ENCODE peak calls at places on chromosomes 5 and 9, in nine cellular contexts. One of them, this sample, is unnamed.

GRCh38 chr5:128074171-128074570 is 9.4 kb upstream of the SLC12A2 start:
- DNase-seq in RWPE1: no peak
- DNase-seq in frontal cortex: no peak
- DNase-seq in left cardiac atrium: no peak
- DNase-seq in hepatocyte: no peak
- DNase-seq in choroid plexus epithelial cell: no peak
- DNase-seq in activated naive CD8-positive, alpha-beta T cell treated with anti-CD3 and anti-CD28 coated beads, Interleukin-2, amount 50 U/mL, for 24 hours: no peak
- DNase-seq in BJ: no peak
- DNase-seq in memory B cell: no peak
- DNase-seq in this sample: no peak

GRCh38 chr5:143002459-143003327 is 232.5 kb downstream of the ARHGAP26 start:
- DNase-seq in left cardiac atrium: peak
- DNase-seq in BJ: peak
- DNase-seq in hepatocyte: no peak
- DNase-seq in choroid plexus epithelial cell: peak
- DNase-seq in frontal cortex: peak
- DNase-seq in RWPE1: peak
- DNase-seq in memory B cell: peak
- DNase-seq in activated naive CD8-positive, alpha-beta T cell treated with anti-CD3 and anti-CD28 coated beads, Interleukin-2, amount 50 U/mL, for 24 hours: peak
- DNase-seq in this sample: peak

GRCh38 chr9:87465791-87466190 is 31.9 kb upstream of the DAPK1 start:
- DNase-seq in activated naive CD8-positive, alpha-beta T cell treated with anti-CD3 and anti-CD28 coated beads, Interleukin-2, amount 50 U/mL, for 24 hours: no peak
- DNase-seq in memory B cell: no peak
- DNase-seq in hepatocyte: no peak
- DNase-seq in frontal cortex: no peak
- DNase-seq in BJ: no peak
- DNase-seq in RWPE1: no peak
- DNase-seq in choroid plexus epithelial cell: no peak
- DNase-seq in left cardiac atrium: no peak
- DNase-seq in this sample: no peak

GRCh38 chr9:124122813-124123462 is 111.4 kb downstream of the LHX2 start:
- DNase-seq in memory B cell: no peak
- DNase-seq in left cardiac atrium: no peak
- DNase-seq in choroid plexus epithelial cell: peak
- DNase-seq in BJ: peak
- DNase-seq in RWPE1: no peak
- DNase-seq in activated naive CD8-positive, alpha-beta T cell treated with anti-CD3 and anti-CD28 coated beads, Interleukin-2, amount 50 U/mL, for 24 hours: no peak
- DNase-seq in hepatocyte: no peak
- DNase-seq in frontal cortex: no peak
- DNase-seq in this sample: peak

GRCh38 chr9:85212887-85213286 is 528.9 kb downstream of the AGTPBP1 start:
- DNase-seq in left cardiac atrium: no peak
- DNase-seq in memory B cell: no peak
- DNase-seq in choroid plexus epithelial cell: peak
- DNase-seq in hepatocyte: no peak
- DNase-seq in activated naive CD8-positive, alpha-beta T cell treated with anti-CD3 and anti-CD28 coated beads, Interleukin-2, amount 50 U/mL, for 24 hours: peak
- DNase-seq in frontal cortex: no peak
- DNase-seq in BJ: peak
- DNase-seq in RWPE1: peak
- DNase-seq in this sample: peak

GRCh38 chr9:28699632-28700031 is 1126.4 kb upstream of the C9orf72 start:
- DNase-seq in activated naive CD8-positive, alpha-beta T cell treated with anti-CD3 and anti-CD28 coated beads, Interleukin-2, amount 50 U/mL, for 24 hours: no peak
- DNase-seq in hepatocyte: no peak
- DNase-seq in memory B cell: no peak
- DNase-seq in RWPE1: no peak
- DNase-seq in frontal cortex: no peak
- DNase-seq in choroid plexus epithelial cell: no peak
- DNase-seq in BJ: no peak
- DNase-seq in left cardiac atrium: no peak
- DNase-seq in this sample: no peak

GRCh38 chr9:78406146-78406545 is 109.2 kb downstream of the PSAT1 start:
- DNase-seq in left cardiac atrium: no peak
- DNase-seq in hepatocyte: no peak
- DNase-seq in memory B cell: no peak
- DNase-seq in BJ: no peak
- DNase-seq in RWPE1: no peak
- DNase-seq in frontal cortex: no peak
- DNase-seq in activated naive CD8-positive, alpha-beta T cell treated with anti-CD3 and anti-CD28 coated beads, Interleukin-2, amount 50 U/mL, for 24 hours: no peak
- DNase-seq in choroid plexus epithelial cell: no peak
- DNase-seq in this sample: no peak

GRCh38 chr5:18000744-18001143 is 366.5 kb downstream of the TAF11L14 start:
- DNase-seq in hepatocyte: no peak
- DNase-seq in memory B cell: no peak
- DNase-seq in left cardiac atrium: no peak
- DNase-seq in choroid plexus epithelial cell: no peak
- DNase-seq in RWPE1: no peak
- DNase-seq in BJ: no peak
- DNase-seq in activated naive CD8-positive, alpha-beta T cell treated with anti-CD3 and anti-CD28 coated beads, Interleukin-2, amount 50 U/mL, for 24 hours: no peak
- DNase-seq in frontal cortex: no peak
- DNase-seq in this sample: no peak

GRCh38 chr5:15693036-15693728 is 193.2 kb downstream of the FBXL7 start:
- DNase-seq in choroid plexus epithelial cell: no peak
- DNase-seq in RWPE1: no peak
- DNase-seq in frontal cortex: no peak
- DNase-seq in activated naive CD8-positive, alpha-beta T cell treated with anti-CD3 and anti-CD28 coated beads, Interleukin-2, amount 50 U/mL, for 24 hours: no peak
- DNase-seq in BJ: no peak
- DNase-seq in hepatocyte: no peak
- DNase-seq in memory B cell: no peak
- DNase-seq in left cardiac atrium: no peak
- DNase-seq in this sample: no peak

GRCh38 chr5:44847453-44847852 is 38.7 kb downstream of the MRPS30 start:
- DNase-seq in hepatocyte: no peak
- DNase-seq in activated naive CD8-positive, alpha-beta T cell treated with anti-CD3 and anti-CD28 coated beads, Interleukin-2, amount 50 U/mL, for 24 hours: no peak
- DNase-seq in BJ: no peak
- DNase-seq in memory B cell: no peak
- DNase-seq in left cardiac atrium: no peak
- DNase-seq in choroid plexus epithelial cell: no peak
- DNase-seq in frontal cortex: no peak
- DNase-seq in RWPE1: no peak
- DNase-seq in this sample: no peak

GRCh38 chr5:15914603-15915002 is 265.0 kb downstream of the MARCHF11 start:
- DNase-seq in BJ: no peak
- DNase-seq in memory B cell: no peak
- DNase-seq in activated naive CD8-positive, alpha-beta T cell treated with anti-CD3 and anti-CD28 coated beads, Interleukin-2, amount 50 U/mL, for 24 hours: no peak
- DNase-seq in frontal cortex: no peak
- DNase-seq in hepatocyte: no peak
- DNase-seq in RWPE1: no peak
- DNase-seq in left cardiac atrium: no peak
- DNase-seq in choroid plexus epithelial cell: peak
- DNase-seq in this sample: peak

GRCh38 chr5:175683231-175683630 is 25.4 kb downstream of the HRH2 start:
- DNase-seq in hepatocyte: no peak
- DNase-seq in frontal cortex: no peak
- DNase-seq in left cardiac atrium: no peak
- DNase-seq in activated naive CD8-positive, alpha-beta T cell treated with anti-CD3 and anti-CD28 coated beads, Interleukin-2, amount 50 U/mL, for 24 hours: no peak
- DNase-seq in RWPE1: no peak
- DNase-seq in choroid plexus epithelial cell: no peak
- DNase-seq in memory B cell: no peak
- DNase-seq in BJ: no peak
- DNase-seq in this sample: no peak

GRCh38 chr9:36598281-36598680 is 25.6 kb downstream of the MELK start:
- DNase-seq in activated naive CD8-positive, alpha-beta T cell treated with anti-CD3 and anti-CD28 coated beads, Interleukin-2, amount 50 U/mL, for 24 hours: no peak
- DNase-seq in left cardiac atrium: no peak
- DNase-seq in frontal cortex: no peak
- DNase-seq in RWPE1: no peak
- DNase-seq in choroid plexus epithelial cell: peak
- DNase-seq in hepatocyte: no peak
- DNase-seq in memory B cell: no peak
- DNase-seq in BJ: no peak
- DNase-seq in this sample: no peak

GRCh38 chr9:127131871-127132270 is 9.4 kb upstream of the ANGPTL2 start:
- DNase-seq in hepatocyte: no peak
- DNase-seq in left cardiac atrium: no peak
- DNase-seq in memory B cell: no peak
- DNase-seq in choroid plexus epithelial cell: peak
- DNase-seq in RWPE1: peak
- DNase-seq in activated naive CD8-positive, alpha-beta T cell treated with anti-CD3 and anti-CD28 coated beads, Interleukin-2, amount 50 U/mL, for 24 hours: no peak
- DNase-seq in BJ: no peak
- DNase-seq in frontal cortex: no peak
- DNase-seq in this sample: no peak

GRCh38 chr5:72634444-72634843 is 127.2 kb upstream of the ZNF366 start:
- DNase-seq in activated naive CD8-positive, alpha-beta T cell treated with anti-CD3 and anti-CD28 coated beads, Interleukin-2, amount 50 U/mL, for 24 hours: no peak
- DNase-seq in BJ: no peak
- DNase-seq in hepatocyte: no peak
- DNase-seq in choroid plexus epithelial cell: peak
- DNase-seq in memory B cell: no peak
- DNase-seq in RWPE1: no peak
- DNase-seq in frontal cortex: no peak
- DNase-seq in left cardiac atrium: no peak
- DNase-seq in this sample: no peak

GRCh38 chr5:116939641-116940040 is 365.0 kb upstream of the SEMA6A start:
- DNase-seq in frontal cortex: no peak
- DNase-seq in left cardiac atrium: no peak
- DNase-seq in choroid plexus epithelial cell: no peak
- DNase-seq in RWPE1: no peak
- DNase-seq in activated naive CD8-positive, alpha-beta T cell treated with anti-CD3 and anti-CD28 coated beads, Interleukin-2, amount 50 U/mL, for 24 hours: no peak
- DNase-seq in hepatocyte: no peak
- DNase-seq in BJ: no peak
- DNase-seq in memory B cell: no peak
- DNase-seq in this sample: no peak

GRCh38 chr9:20405086-20405485 is 217.2 kb downstream of the MLLT3 start:
- DNase-seq in left cardiac atrium: no peak
- DNase-seq in frontal cortex: no peak
- DNase-seq in BJ: no peak
- DNase-seq in hepatocyte: no peak
- DNase-seq in activated naive CD8-positive, alpha-beta T cell treated with anti-CD3 and anti-CD28 coated beads, Interleukin-2, amount 50 U/mL, for 24 hours: no peak
- DNase-seq in RWPE1: no peak
- DNase-seq in choroid plexus epithelial cell: no peak
- DNase-seq in memory B cell: no peak
- DNase-seq in this sample: no peak

GRCh38 chr5:103424453-103425205 is 138.0 kb downstream of the NUDT12 start:
- DNase-seq in BJ: no peak
- DNase-seq in left cardiac atrium: no peak
- DNase-seq in RWPE1: no peak
- DNase-seq in frontal cortex: no peak
- DNase-seq in choroid plexus epithelial cell: peak
- DNase-seq in memory B cell: no peak
- DNase-seq in activated naive CD8-positive, alpha-beta T cell treated with anti-CD3 and anti-CD28 coated beads, Interleukin-2, amount 50 U/mL, for 24 hours: no peak
- DNase-seq in hepatocyte: no peak
- DNase-seq in this sample: no peak

GRCh38 chr5:170151105-170151831 is 45.6 kb downstream of the FOXI1 start:
- DNase-seq in choroid plexus epithelial cell: peak
- DNase-seq in RWPE1: peak
- DNase-seq in frontal cortex: no peak
- DNase-seq in memory B cell: no peak
- DNase-seq in BJ: no peak
- DNase-seq in activated naive CD8-positive, alpha-beta T cell treated with anti-CD3 and anti-CD28 coated beads, Interleukin-2, amount 50 U/mL, for 24 hours: no peak
- DNase-seq in left cardiac atrium: peak
- DNase-seq in hepatocyte: peak
- DNase-seq in this sample: peak

GRCh38 chr5:141478321-141478945 is 2.7 kb downstream of the PCDHGC3 start:
- DNase-seq in frontal cortex: no peak
- DNase-seq in memory B cell: no peak
- DNase-seq in activated naive CD8-positive, alpha-beta T cell treated with anti-CD3 and anti-CD28 coated beads, Interleukin-2, amount 50 U/mL, for 24 hours: no peak
- DNase-seq in RWPE1: peak
- DNase-seq in hepatocyte: peak
- DNase-seq in left cardiac atrium: no peak
- DNase-seq in choroid plexus epithelial cell: no peak
- DNase-seq in BJ: no peak
- DNase-seq in this sample: no peak

GRCh38 chr9:109815366-109815947 is 35.5 kb downstream of the PALM2AKAP2 start:
- DNase-seq in hepatocyte: no peak
- DNase-seq in BJ: no peak
- DNase-seq in left cardiac atrium: no peak
- DNase-seq in memory B cell: no peak
- DNase-seq in activated naive CD8-positive, alpha-beta T cell treated with anti-CD3 and anti-CD28 coated beads, Interleukin-2, amount 50 U/mL, for 24 hours: no peak
- DNase-seq in RWPE1: no peak
- DNase-seq in choroid plexus epithelial cell: peak
- DNase-seq in frontal cortex: no peak
- DNase-seq in this sample: no peak

GRCh38 chr5:159186319-159186718 is 23.0 kb downstream of the RNF145 start:
- DNase-seq in memory B cell: no peak
- DNase-seq in left cardiac atrium: no peak
- DNase-seq in RWPE1: no peak
- DNase-seq in BJ: no peak
- DNase-seq in choroid plexus epithelial cell: no peak
- DNase-seq in activated naive CD8-positive, alpha-beta T cell treated with anti-CD3 and anti-CD28 coated beads, Interleukin-2, amount 50 U/mL, for 24 hours: no peak
- DNase-seq in frontal cortex: no peak
- DNase-seq in hepatocyte: no peak
- DNase-seq in this sample: no peak

GRCh38 chr5:55450050-55450765 is 84.6 kb downstream of the PLPP1 start:
- DNase-seq in memory B cell: no peak
- DNase-seq in RWPE1: no peak
- DNase-seq in activated naive CD8-positive, alpha-beta T cell treated with anti-CD3 and anti-CD28 coated beads, Interleukin-2, amount 50 U/mL, for 24 hours: no peak
- DNase-seq in choroid plexus epithelial cell: peak
- DNase-seq in BJ: no peak
- DNase-seq in frontal cortex: no peak
- DNase-seq in left cardiac atrium: no peak
- DNase-seq in hepatocyte: no peak
- DNase-seq in this sample: no peak

GRCh38 chr9:124621371-124622328 is 114.5 kb upstream of the NR5A1 start:
- DNase-seq in hepatocyte: no peak
- DNase-seq in choroid plexus epithelial cell: peak
- DNase-seq in activated naive CD8-positive, alpha-beta T cell treated with anti-CD3 and anti-CD28 coated beads, Interleukin-2, amount 50 U/mL, for 24 hours: no peak
- DNase-seq in memory B cell: no peak
- DNase-seq in frontal cortex: no peak
- DNase-seq in left cardiac atrium: no peak
- DNase-seq in BJ: no peak
- DNase-seq in RWPE1: no peak
- DNase-seq in this sample: no peak

GRCh38 chr9:92607088-92607487 is 62.8 kb downstream of the IPPK start:
- DNase-seq in activated naive CD8-positive, alpha-beta T cell treated with anti-CD3 and anti-CD28 coated beads, Interleukin-2, amount 50 U/mL, for 24 hours: no peak
- DNase-seq in RWPE1: no peak
- DNase-seq in frontal cortex: no peak
- DNase-seq in choroid plexus epithelial cell: peak
- DNase-seq in left cardiac atrium: no peak
- DNase-seq in memory B cell: no peak
- DNase-seq in hepatocyte: no peak
- DNase-seq in BJ: no peak
- DNase-seq in this sample: no peak

GRCh38 chr5:178382689-178383276 is 150.2 kb upstream of the PHYKPL start:
- DNase-seq in activated naive CD8-positive, alpha-beta T cell treated with anti-CD3 and anti-CD28 coated beads, Interleukin-2, amount 50 U/mL, for 24 hours: no peak
- DNase-seq in BJ: no peak
- DNase-seq in hepatocyte: peak
- DNase-seq in RWPE1: no peak
- DNase-seq in left cardiac atrium: peak
- DNase-seq in frontal cortex: no peak
- DNase-seq in memory B cell: no peak
- DNase-seq in choroid plexus epithelial cell: no peak
- DNase-seq in this sample: no peak

GRCh38 chr9:98321269-98321668 is 65.8 kb upstream of the TBC1D2 start:
- DNase-seq in frontal cortex: no peak
- DNase-seq in memory B cell: no peak
- DNase-seq in RWPE1: no peak
- DNase-seq in choroid plexus epithelial cell: no peak
- DNase-seq in hepatocyte: no peak
- DNase-seq in activated naive CD8-positive, alpha-beta T cell treated with anti-CD3 and anti-CD28 coated beads, Interleukin-2, amount 50 U/mL, for 24 hours: no peak
- DNase-seq in left cardiac atrium: no peak
- DNase-seq in BJ: no peak
- DNase-seq in this sample: no peak

GRCh38 chr9:110192531-110193326 is 15.2 kb downstream of the C9orf152 start:
- DNase-seq in activated naive CD8-positive, alpha-beta T cell treated with anti-CD3 and anti-CD28 coated beads, Interleukin-2, amount 50 U/mL, for 24 hours: no peak
- DNase-seq in memory B cell: no peak
- DNase-seq in RWPE1: no peak
- DNase-seq in BJ: peak
- DNase-seq in left cardiac atrium: no peak
- DNase-seq in hepatocyte: peak
- DNase-seq in frontal cortex: no peak
- DNase-seq in choroid plexus epithelial cell: peak
- DNase-seq in this sample: peak

GRCh38 chr5:142545653-142546322 is 140.1 kb downstream of the FGF1 start:
- DNase-seq in choroid plexus epithelial cell: peak
- DNase-seq in BJ: no peak
- DNase-seq in frontal cortex: no peak
- DNase-seq in activated naive CD8-positive, alpha-beta T cell treated with anti-CD3 and anti-CD28 coated beads, Interleukin-2, amount 50 U/mL, for 24 hours: no peak
- DNase-seq in left cardiac atrium: no peak
- DNase-seq in memory B cell: no peak
- DNase-seq in hepatocyte: no peak
- DNase-seq in RWPE1: no peak
- DNase-seq in this sample: no peak

This sample was measured in AG09319.